ENCODE peak calls at places on chromosomes 3 and 15, in eight cellular contexts. P is hepatocyte, L is heart right ventricle, T is fibroblast of lung, D is upper lobe of right lung, M is astrocyte, E is lower lobe of right lung, K is adipocyte. S is an unnamed sample.

GRCh38 chr15:74207652-74208440 is 5.3 kb upstream of the STRA6 start:
- DNase-seq in P (no peak), L (no peak), T (no peak), D (no peak), M (no peak), E (no peak), K (no peak), S (no peak)

GRCh38 chr3:186124618-186125017 is 15.7 kb upstream of the ETV5 start:
- DNase-seq in P (no peak), L (no peak), T (no peak), D (no peak), M (no peak), E (no peak), K (no peak), S (no peak)

GRCh38 chr3:186790261-186790981 is 7.0 kb downstream of the EIF4A2 start:
- DNase-seq in P (no peak), L (no peak), T (peak; percentile 63), D (no peak), M (peak; percentile 51), E (no peak), K (peak; percentile 42), S (no peak)

GRCh38 chr3:195522254-195523023 is 20.7 kb downstream of the PPP1R2 start:
- DNase-seq in P (peak; percentile 40), L (no peak), T (no peak), D (no peak), M (no peak), E (no peak), K (peak; percentile 80), S (peak; percentile 55)

GRCh38 chr15:100683434-100683833 is 81.0 kb downstream of the ASB7 start:
- DNase-seq in P (no peak), L (no peak), T (no peak), D (peak; percentile 52), M (no peak), E (no peak), K (no peak), S (no peak)

GRCh38 chr15:99029358-99029871 is 21.8 kb upstream of the PGPEP1L start:
- DNase-seq in P (peak; percentile 28), L (no peak), T (no peak), D (no peak), M (no peak), E (no peak), K (no peak), S (no peak)

GRCh38 chr15:99165020-99165790 is 60.3 kb downstream of the SYNM start:
- DNase-seq in P (no peak), L (no peak), T (no peak), D (no peak), M (no peak), E (no peak), K (no peak), S (no peak)

GRCh38 chr3:46844397-46844796 is 18.8 kb downstream of the MYL3 start:
- DNase-seq in P (no peak), L (no peak), T (no peak), D (no peak), M (no peak), E (no peak), K (no peak), S (no peak)

GRCh38 chr3:50139718-50140423 is 15.3 kb upstream of the SEMA3F start:
- DNase-seq in P (no peak), L (no peak), T (no peak), D (no peak), M (no peak), E (no peak), K (no peak), S (no peak)

GRCh38 chr15:85753261-85753660 is 41.5 kb downstream of the KLHL25 start:
- DNase-seq in P (no peak), L (no peak), T (no peak), D (no peak), M (no peak), E (no peak), K (no peak), S (no peak)

GRCh38 chr3:61890167-61890566 is 328.8 kb downstream of the PTPRG start:
- DNase-seq in P (no peak), L (no peak), T (no peak), D (no peak), M (no peak), E (no peak), K (no peak), S (no peak)

GRCh38 chr3:61885414-61885813 is 324.0 kb downstream of the PTPRG start:
- DNase-seq in P (no peak), L (no peak), T (no peak), D (no peak), M (no peak), E (no peak), K (no peak), S (no peak)

GRCh38 chr3:61890586-61890985 is 329.2 kb downstream of the PTPRG start:
- DNase-seq in P (no peak), L (no peak), T (no peak), D (no peak), M (no peak), E (no peak), K (no peak), S (no peak)

GRCh38 chr3:61892881-61893280 is 331.5 kb downstream of the PTPRG start:
- DNase-seq in P (no peak), L (no peak), T (no peak), D (no peak), M (no peak), E (no peak), K (no peak), S (no peak)

DNA sequence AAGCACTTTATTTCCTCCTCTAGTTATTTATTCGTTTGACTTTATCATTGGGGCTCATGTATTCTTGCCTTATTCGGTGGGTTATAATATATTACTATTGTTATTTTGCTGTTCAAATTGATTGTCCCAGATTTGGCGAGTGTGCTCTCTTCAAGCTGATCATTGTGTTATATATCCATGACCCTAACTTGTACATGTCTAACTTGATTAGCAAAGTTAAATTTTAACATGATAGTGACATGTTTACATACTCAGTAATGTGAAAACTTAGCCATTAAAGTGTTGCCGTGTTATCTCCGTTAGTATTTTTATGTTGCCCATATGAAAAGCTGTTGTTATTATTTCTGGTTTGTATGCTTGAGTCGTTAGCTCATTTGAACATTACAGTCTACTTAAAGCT is 327.9 kb downstream of the PTPRG start:
- DNase-seq in P (no peak), L (no peak), T (no peak), D (no peak), M (no peak), E (no peak), K (no peak), S (no peak)
- H3K4me1 ChIP-seq in P (peaks cover under 1% of the 10 kb centered on the region), L (peaks cover 11% of the 10 kb centered on the region), T (no peaks in the 10 kb centered on the region), D (no peaks in the 10 kb centered on the region), M (no peaks in the 10 kb centered on the region), E (peaks cover 3% of the 10 kb centered on the region), K (peaks cover 20% of the 10 kb centered on the region), S (no peaks in the 10 kb centered on the region)

GRCh38 chr15:56228352-56228751 is 15.3 kb downstream of the RFX7 start:
- DNase-seq in P (no peak), L (no peak), T (no peak), D (no peak), M (no peak), E (no peak), K (no peak), S (no peak)

GRCh38 chr15:56227315-56227714 is 16.4 kb downstream of the RFX7 start:
- DNase-seq in P (no peak), L (no peak), T (no peak), D (no peak), M (no peak), E (no peak), K (no peak), S (no peak)

GRCh38 chr15:56232058-56232457 is 11.6 kb downstream of the RFX7 start:
- DNase-seq in P (no peak), L (no peak), T (no peak), D (no peak), M (no peak), E (no peak), K (no peak), S (no peak)

GRCh38 chr15:56227780-56228179 is 15.9 kb downstream of the RFX7 start:
- DNase-seq in P (no peak), L (no peak), T (no peak), D (no peak), M (no peak), E (no peak), K (no peak), S (no peak)

DNA sequence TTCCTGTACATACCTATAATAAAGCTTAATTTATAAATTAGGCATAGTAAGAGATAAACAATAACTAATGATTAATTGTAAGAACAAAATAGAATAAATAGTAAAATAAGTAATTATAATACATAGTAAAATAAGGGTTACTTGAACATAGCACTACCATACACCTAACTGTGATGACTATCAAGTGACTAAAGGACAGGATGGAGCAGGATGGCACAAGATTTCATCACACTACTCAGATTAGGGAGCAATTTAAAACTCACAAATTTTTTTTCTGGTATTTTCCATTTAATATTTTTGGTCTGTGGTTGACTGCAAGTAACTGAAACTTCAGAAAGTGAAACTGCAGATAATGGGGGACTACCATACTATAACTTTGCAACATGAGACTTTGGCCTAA is 14.8 kb downstream of the RFX7 start:
- DNase-seq in P (no peak), L (no peak), T (no peak), D (no peak), M (no peak), E (no peak), K (no peak), S (no peak)
- H3K9me3 ChIP-seq in P (peaks cover 32% of the 10 kb centered on the region), L (no peaks in the 10 kb centered on the region), T (no peaks in the 10 kb centered on the region), D (peaks cover 27% of the 10 kb centered on the region), M (peaks cover 6% of the 10 kb centered on the region), E (peaks cover 27% of the 10 kb centered on the region), K (peaks cover 13% of the 10 kb centered on the region), S (peaks cover 47% of the 10 kb centered on the region)

GRCh38 chr3:37387462-37387861 is 213.1 kb upstream of the LRRFIP2 start:
- DNase-seq in P (no peak), L (no peak), T (no peak), D (no peak), M (no peak), E (no peak), K (no peak), S (no peak)

GRCh38 chr3:37396731-37397130 is 222.3 kb upstream of the LRRFIP2 start:
- DNase-seq in P (no peak), L (no peak), T (no peak), D (no peak), M (no peak), E (no peak), K (no peak), S (no peak)

GRCh38 chr3:37391679-37392078 is 217.3 kb upstream of the LRRFIP2 start:
- DNase-seq in P (no peak), L (no peak), T (no peak), D (no peak), M (no peak), E (no peak), K (no peak), S (no peak)

DNA sequence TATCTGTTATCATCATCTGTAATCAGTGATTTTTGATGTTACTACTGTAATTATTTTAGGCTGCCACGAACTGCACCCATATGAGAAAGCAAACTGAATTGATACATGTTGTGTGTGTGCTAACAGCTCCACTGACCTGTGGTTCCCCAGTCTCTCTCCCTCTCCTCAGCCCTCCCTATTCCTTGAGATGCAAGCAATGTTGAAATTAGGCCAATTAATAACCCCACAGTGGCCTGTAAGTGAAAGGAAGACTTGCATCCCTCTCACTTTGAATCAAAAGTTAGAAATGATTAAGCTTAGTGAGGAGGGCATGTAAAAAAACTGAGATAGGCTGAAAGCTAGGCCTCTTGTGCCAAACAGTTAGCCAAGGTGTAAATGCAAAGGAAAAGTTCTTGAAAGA is 218.6 kb upstream of the LRRFIP2 start:
- DNase-seq in P (no peak), L (no peak), T (no peak), D (no peak), M (no peak), E (no peak), K (no peak), S (no peak)
- H3K4me1 ChIP-seq in P (no peaks in the 10 kb centered on the region), L (no peaks in the 10 kb centered on the region), T (no peaks in the 10 kb centered on the region), D (no peaks in the 10 kb centered on the region), M (no peaks in the 10 kb centered on the region), E (no peaks in the 10 kb centered on the region), K (peaks cover 27% of the 10 kb centered on the region), S (no peaks in the 10 kb centered on the region)

GRCh38 chr15:20272422-20273184 is 269.0 kb downstream of the GOLGA6L6 start:
- DNase-seq in P (no peak), L (no peak), T (no peak), D (no peak), M (no peak), E (no peak), K (no peak), S (no peak)
- H3K9me3 ChIP-seq in P (peaks cover 79% of the 10 kb centered on the region), L (no peaks in the 10 kb centered on the region), T (peaks cover 12% of the 10 kb centered on the region), D (peaks cover 4% of the 10 kb centered on the region), M (peaks cover 40% of the 10 kb centered on the region), E (no peaks in the 10 kb centered on the region), K (peaks cover 4% of the 10 kb centered on the region), S (no peaks in the 10 kb centered on the region)